ENCODE peak calls at places on chromosomes 5 and 9, in seven cellular contexts. A, S, E, R, G, Q and H are unnamed samples.

GRCh38 chr9:125470767-125471580 is 209.3 kb downstream of the GAPVD1 start:
- DNase-seq in A (no peak), S (no peak), G (no peak), R (no peak), Q (no peak), E (no peak), H (no peak)

GRCh38 chr5:109911731-109912130 is 222.0 kb downstream of the MAN2A1 start:
- DNase-seq in R (no peak), Q (no peak), S (peak), E (no peak), A (no peak), G (peak), H (peak)

GRCh38 chr9:122015165-122015821 is 77.8 kb downstream of the TTLL11 start:
- DNase-seq in S (no peak), G (no peak), Q (no peak), E (no peak), R (peak), A (no peak), H (no peak)

GRCh38 chr9:79134654-79135053 is 437.1 kb upstream of the TLE4 start:
- DNase-seq in A (no peak), Q (no peak), R (peak), S (peak), G (peak), E (no peak), H (peak)

GRCh38 chr5:142866563-142867275 is 96.5 kb downstream of the ARHGAP26 start:
- DNase-seq in A (peak), S (peak), G (peak), R (peak), E (no peak), Q (peak), H (peak)

GRCh38 chr9:22141906-22142305 is 132.8 kb upstream of the CDKN2B start:
- DNase-seq in Q (no peak), A (no peak), R (no peak), S (peak), G (no peak), E (peak), H (peak)

GRCh38 chr9:122742003-122742402 is at the start of gene OR1L6:
- DNase-seq in E (no peak), G (no peak), A (no peak), S (no peak), Q (no peak), R (no peak), H (no peak)

GRCh38 chr5:124651663-124652513 is 94.6 kb downstream of the ZNF608 start:
- DNase-seq in Q (peak), G (peak), E (peak), S (peak), R (peak), A (peak), H (peak)

GRCh38 chr5:14319102-14319501 is 176.0 kb downstream of the TRIO start:
- DNase-seq in R (no peak), G (no peak), Q (no peak), S (no peak), A (no peak), E (no peak), H (no peak)

GRCh38 chr9:124101593-124101992 is 90.0 kb downstream of the LHX2 start:
- DNase-seq in E (no peak), S (no peak), R (no peak), A (no peak), Q (no peak), G (no peak), H (no peak)

GRCh38 chr9:37486616-37487544 is 1.1 kb downstream of the POLR1E start:
- DNase-seq in S (peak), Q (no peak), E (peak), A (no peak), R (peak), G (peak), H (peak)

GRCh38 chr9:134644715-134645606 is 3.4 kb downstream of the COL5A1 start:
- DNase-seq in S (peak), Q (no peak), R (no peak), A (no peak), E (peak), G (peak), H (peak)

GRCh38 chr9:114004221-114004716 is 73.8 kb downstream of the AMBP start:
- DNase-seq in S (no peak), Q (no peak), G (no peak), R (peak), A (no peak), E (peak), H (no peak)

GRCh38 chr5:2752059-2752874 is 790 bp upstream of the IRX2 start:
- DNase-seq in Q (no peak), R (no peak), A (no peak), S (no peak), G (no peak), E (no peak), H (no peak)